ENCODE peak calls at places on chromosomes 1 and 21, in four cellular contexts. H, K, B and E are unnamed samples.

GRCh38 chr1:215479567-215479966 is 87.5 kb upstream of the KCTD3 start:
- DNase-seq in H (no peak), K (no peak), B (no peak), E (no peak)

GRCh38 chr1:225812488-225813249 is 2.7 kb downstream of the EPHX1 start:
- DNase-seq in H (no peak), K (no peak), B (no peak), E (no peak)

GRCh38 chr1:28971980-28972771 is 57.8 kb downstream of the EPB41 start:
- DNase-seq in H (no peak), K (no peak), B (no peak), E (peak)

GRCh38 chr1:76156987-76157386 is 82.4 kb downstream of the ST6GALNAC3 start:
- DNase-seq in H (no peak), K (no peak), B (no peak), E (no peak)

GRCh38 chr1:118842462-118843201 is 145.5 kb downstream of the TBX15 start:
- DNase-seq in H (no peak), K (no peak), B (no peak), E (no peak)

GRCh38 chr1:8004803-8005573 is 21.1 kb downstream of the ERRFI1 start:
- DNase-seq in H (no peak), K (no peak), B (no peak), E (peak)

GRCh38 chr1:41639332-41639936 is 155.0 kb upstream of the EDN2 start:
- DNase-seq in H (peak), K (no peak), B (no peak), E (peak)

GRCh38 chr1:8818325-8818775 is 910 bp upstream of the RERE start:
- DNase-seq in H (no peak), K (no peak), B (no peak), E (peak)

GRCh38 chr21:45286671-45287437 is 841 bp downstream of the POFUT2 start:
- DNase-seq in H (no peak), K (no peak), B (peak), E (no peak)

GRCh38 chr1:92975551-92976232 is 14.4 kb upstream of the DIPK1A start:
- DNase-seq in H (peak), K (no peak), B (no peak), E (no peak)

GRCh38 chr1:208010487-208011079 is 99.7 kb upstream of the CD34 start:
- DNase-seq in H (no peak), K (no peak), B (no peak), E (no peak)

GRCh38 chr1:89987170-89987819 is 7.6 kb upstream of the ZNF326 start:
- DNase-seq in H (peak), K (no peak), B (peak), E (peak)

GRCh38 chr1:147504801-147505303 is 36.4 kb upstream of the BCL9 start:
- DNase-seq in H (no peak), K (peak), B (peak), E (peak)

GRCh38 chr21:36918291-36918690 is 48.2 kb downstream of the HLCS start:
- DNase-seq in H (no peak), K (no peak), B (no peak), E (no peak)

GRCh38 chr21:40640427-40640826 is 206.5 kb downstream of the DSCAM start:
- DNase-seq in H (no peak), K (no peak), B (no peak), E (no peak)

GRCh38 chr1:67672260-67672803 is 12.7 kb upstream of the GADD45A start:
- DNase-seq in H (no peak), K (no peak), B (no peak), E (no peak)

GRCh38 chr1:203239906-203240305 is 10.4 kb upstream of the CHIT1 start:
- DNase-seq in H (no peak), K (no peak), B (no peak), E (no peak)

GRCh38 chr21:17050156-17050555 is 462.7 kb upstream of the CXADR start:
- DNase-seq in H (no peak), K (no peak), B (peak), E (no peak)

GRCh38 chr1:11134352-11135266 is 34.9 kb upstream of the EXOSC10 start:
- DNase-seq in H (no peak), K (no peak), B (no peak), E (peak)

GRCh38 chr1:25712299-25712970 is 87.6 kb upstream of the SELENON start:
- DNase-seq in H (no peak), K (no peak), B (no peak), E (no peak)

GRCh38 chr1:50285994-50286393 is 137.2 kb downstream of the DMRTA2 start:
- DNase-seq in H (no peak), K (no peak), B (no peak), E (no peak)

GRCh38 chr1:19398309-19398760 is 86.2 kb downstream of the SLC66A1 start:
- DNase-seq in H (no peak), K (no peak), B (no peak), E (peak)

GRCh38 chr21:16088121-16088520 is 358.3 kb downstream of the USP25 start:
- DNase-seq in H (no peak), K (no peak), B (no peak), E (no peak)

GRCh38 chr1:42163536-42164503 is 725 bp downstream of the GUCA2A start:
- DNase-seq in H (no peak), K (no peak), B (no peak), E (no peak)

GRCh38 chr1:185393821-185394220 is 76.8 kb upstream of the IVNS1ABP start:
- DNase-seq in H (no peak), K (no peak), B (no peak), E (no peak)

GRCh38 chr1:10378071-10378841 is 20.6 kb upstream of the PGD start:
- DNase-seq in H (peak), K (no peak), B (peak), E (no peak)

GRCh38 chr21:25999935-26000582 is 170.5 kb downstream of the APP start:
- DNase-seq in H (peak), K (no peak), B (peak), E (no peak)

GRCh38 chr21:25997788-25998611 is 172.6 kb downstream of the APP start:
- DNase-seq in H (no peak), K (peak), B (peak), E (no peak)

GRCh38 chr21:26003428-26003827 is 167.1 kb downstream of the APP start:
- DNase-seq in H (no peak), K (no peak), B (no peak), E (no peak)

GRCh38 chr21:26005464-26005863 is 165.1 kb downstream of the APP start:
- DNase-seq in H (no peak), K (no peak), B (no peak), E (no peak)

DNA sequence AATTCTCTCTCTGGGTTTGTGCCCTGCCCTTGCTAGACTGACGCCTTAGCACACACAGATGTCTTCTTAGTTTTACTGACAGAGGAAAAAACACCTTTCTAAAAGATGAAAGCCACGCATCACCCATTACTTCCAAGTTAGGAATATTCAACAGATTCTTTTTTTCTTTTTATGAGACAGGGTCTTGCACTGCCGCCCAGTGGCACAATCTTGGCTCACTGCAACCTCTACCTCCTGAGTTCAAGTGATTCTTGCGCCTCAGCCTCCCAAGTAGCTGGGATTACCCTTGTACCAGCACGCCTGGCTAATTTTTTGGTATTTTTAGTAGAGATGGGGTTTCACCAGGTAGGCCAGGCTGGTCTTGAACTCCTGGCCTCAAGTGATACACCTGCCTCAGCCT is 169.2 kb downstream of the APP start:
- DNase-seq in H (no peak), K (no peak), B (no peak), E (no peak)
- TF ChIP-seq CTCF in H (no peak), K (no peak), B (peak), E (no peak)

GRCh38 chr1:209589440-209589839 is 5.9 kb downstream of the CAMK1G start:
- DNase-seq in H (no peak), K (no peak), B (no peak), E (peak)

GRCh38 chr1:209593747-209594146 is 10.2 kb downstream of the CAMK1G start:
- DNase-seq in H (no peak), K (no peak), B (peak), E (no peak)

GRCh38 chr1:209589863-209590262 is 6.3 kb downstream of the CAMK1G start:
- DNase-seq in H (no peak), K (no peak), B (no peak), E (no peak)

GRCh38 chr1:209587778-209588177 is 4.3 kb downstream of the CAMK1G start:
- DNase-seq in H (no peak), K (no peak), B (no peak), E (peak)

DNA sequence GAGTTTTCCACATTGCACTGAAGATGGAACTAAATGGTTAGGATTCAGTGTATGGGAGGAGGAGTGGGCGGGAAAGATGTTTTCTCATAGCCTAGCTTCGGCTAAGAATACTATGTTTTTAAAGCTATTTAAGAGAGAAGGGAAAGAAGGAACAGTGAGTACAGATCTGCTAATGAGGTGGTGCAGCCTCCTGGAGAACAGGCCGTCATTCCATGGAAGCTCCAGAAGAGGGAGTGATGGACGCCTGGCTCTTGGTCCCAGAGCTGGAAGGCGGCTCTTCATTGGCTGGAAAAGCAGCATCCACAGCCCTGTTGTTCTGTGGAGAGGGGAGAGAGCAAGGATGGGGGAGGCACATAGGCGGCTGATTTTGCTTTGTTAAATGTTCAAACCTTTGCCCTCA is 6.9 kb downstream of the CAMK1G start:
- DNase-seq in H (no peak), K (no peak), B (peak), E (no peak)
- TF ChIP-seq CTCF in H (no peak), K (peak), B (peak), E (no peak)

DNA sequence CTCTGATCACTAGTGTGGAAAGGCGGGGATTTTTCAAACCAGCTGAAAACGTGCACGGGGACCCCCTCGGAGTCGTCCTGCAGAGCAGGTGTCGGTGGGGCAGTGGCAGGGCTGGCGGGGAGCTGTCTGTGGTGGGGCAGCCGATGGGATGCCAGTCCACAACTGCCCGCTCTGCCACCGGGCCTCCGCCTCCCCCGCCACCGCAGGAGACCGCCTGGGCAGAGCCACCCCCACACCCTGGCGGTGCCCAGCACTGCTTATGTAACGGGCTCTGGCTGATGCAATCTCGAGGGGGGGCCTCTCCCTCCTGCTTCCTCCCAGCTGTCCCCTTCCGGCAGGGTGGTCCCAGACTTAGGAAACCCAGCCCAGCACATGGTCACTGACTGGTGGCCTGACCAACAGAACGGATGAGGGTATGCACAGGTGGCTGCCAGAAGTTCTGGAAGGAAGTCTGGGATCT is 9.3 kb downstream of the CHD5 start:
- DNase-seq in H (no peak), K (no peak), B (no peak), E (no peak)
- TF ChIP-seq CTCF in H (no peak), K (no peak), B (no peak), E (no peak)

GRCh38 chr1:38037481-38037939 is 9.1 kb downstream of the POU3F1 start:
- DNase-seq in H (no peak), K (no peak), B (no peak), E (peak)
- TF ChIP-seq CTCF in H (peak), K (peak), B (peak), E (no peak)

GRCh38 chr1:54882483-54882882 is 4.5 kb downstream of the DHCR24 start:
- DNase-seq in H (no peak), K (no peak), B (no peak), E (peak)

GRCh38 chr1:54884768-54885167 is 2.2 kb downstream of the DHCR24 start:
- DNase-seq in H (no peak), K (no peak), B (no peak), E (no peak)

GRCh38 chr1:54885237-54885679 is 1.7 kb downstream of the DHCR24 start:
- DNase-seq in H (no peak), K (no peak), B (no peak), E (peak)

GRCh38 chr1:54884135-54884586 is 2.8 kb downstream of the DHCR24 start:
- DNase-seq in H (no peak), K (no peak), B (no peak), E (no peak)

DNA sequence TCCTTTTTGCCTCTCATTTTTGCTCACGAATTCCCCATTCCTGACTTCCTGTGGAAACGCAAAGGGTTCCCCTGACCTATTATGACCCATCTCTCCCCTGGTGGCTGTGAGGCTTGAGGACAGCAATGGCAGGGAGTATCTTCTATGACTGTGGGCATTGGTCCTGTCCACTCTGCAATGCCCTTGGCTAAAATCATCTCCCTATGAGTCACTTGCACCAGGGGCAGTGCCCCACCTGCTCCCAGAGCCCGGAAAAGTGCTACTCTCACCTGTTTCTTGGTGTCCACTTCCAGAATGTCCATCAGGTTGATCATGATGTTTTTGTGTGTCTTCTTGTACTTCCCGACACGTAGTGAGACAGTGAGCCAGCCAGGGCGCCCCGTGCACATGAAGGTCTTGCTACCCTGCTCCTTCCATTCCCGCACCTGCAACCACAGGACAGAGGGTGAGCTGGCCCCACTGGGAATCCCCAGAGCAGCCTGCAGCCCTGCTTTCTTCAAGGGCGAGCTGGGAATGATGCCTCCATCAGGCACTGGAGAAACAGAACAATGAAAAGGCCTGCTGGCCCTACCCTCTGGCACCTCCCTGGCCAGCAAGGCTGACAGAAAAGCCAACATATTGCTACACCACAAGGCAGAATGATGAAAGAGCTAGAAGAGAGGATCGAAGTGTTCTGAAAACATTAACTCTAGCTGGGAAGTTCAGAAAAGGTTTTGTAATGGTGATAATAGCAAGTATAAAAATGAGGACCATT is 3.5 kb downstream of the DHCR24 start:
- DNase-seq in H (no peak), K (no peak), B (no peak), E (peak)
- TF ChIP-seq CTCF in H (no peak), K (no peak), B (no peak), E (no peak)

DNA sequence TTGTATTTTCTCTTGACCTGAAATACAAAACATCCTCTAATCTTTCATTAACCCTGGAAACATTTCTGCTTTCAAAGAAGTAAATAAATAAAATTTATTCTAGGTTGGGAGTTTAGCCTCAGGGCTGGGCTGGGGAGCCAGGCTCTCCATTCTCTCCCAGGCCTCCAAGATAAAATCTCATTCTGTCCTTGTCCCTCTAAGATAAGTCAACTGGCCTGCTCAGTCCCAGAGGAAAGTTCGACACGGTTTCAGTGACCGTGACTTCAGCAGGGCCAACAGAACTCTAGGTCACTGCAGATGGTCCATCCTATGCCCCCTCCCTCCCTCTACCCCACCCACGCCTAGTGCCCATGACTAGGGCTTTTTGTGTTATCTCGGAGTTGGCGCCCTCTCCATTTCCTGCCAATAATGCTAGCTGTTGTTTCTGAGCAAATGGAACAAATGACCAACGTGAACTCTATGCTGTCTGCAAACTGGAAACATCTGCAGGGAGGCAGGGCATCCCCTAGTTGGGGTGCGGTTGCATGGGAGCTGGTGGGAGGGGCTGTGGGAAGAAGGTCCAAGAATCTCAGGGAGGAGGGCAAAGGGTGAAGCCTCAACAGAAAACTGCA is 10.1 kb upstream of the ADORA3 start:
- DNase-seq in H (no peak), K (no peak), B (no peak), E (no peak)
- TF ChIP-seq CTCF in H (no peak), K (no peak), B (no peak), E (no peak)

DNA sequence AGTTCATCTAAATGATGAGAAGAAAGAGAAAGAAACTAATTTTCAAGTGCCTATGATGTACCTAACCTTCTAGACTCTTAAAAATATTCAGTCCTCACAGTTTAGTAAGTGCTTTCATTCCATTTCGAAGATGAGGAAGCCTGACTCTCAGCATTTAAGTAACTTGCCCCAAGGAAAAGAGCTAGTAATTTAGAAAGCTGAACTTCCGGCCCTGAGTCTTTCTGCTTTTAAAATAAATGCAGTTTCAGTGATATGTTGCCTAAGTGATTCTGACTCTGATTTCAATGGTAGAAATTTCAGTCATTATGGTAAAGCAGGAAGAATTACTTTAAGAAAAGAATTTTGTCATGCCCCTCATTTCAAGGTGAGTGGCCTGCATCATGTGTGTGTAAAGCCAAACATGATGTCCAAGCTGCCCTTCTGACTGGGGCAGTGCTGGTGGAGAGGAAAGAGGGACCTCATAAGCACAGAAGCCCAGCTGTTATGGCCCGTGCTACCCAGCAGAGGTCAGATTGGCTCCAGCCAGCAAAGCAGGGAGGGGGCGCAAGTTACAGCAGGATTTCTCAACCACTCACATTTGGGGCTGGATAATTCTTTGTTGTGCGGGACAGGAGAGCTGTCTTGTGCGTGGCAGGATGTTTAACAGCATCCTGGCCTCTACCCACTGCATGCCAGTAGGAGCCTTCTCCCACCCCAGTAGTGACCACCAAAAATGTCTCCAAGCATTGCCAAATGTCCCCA is 10.7 kb downstream of the ATP1A4 start:
- DNase-seq in H (peak), K (no peak), B (peak), E (peak)
- TF ChIP-seq CTCF in H (peak), K (peak), B (peak), E (peak)

GRCh38 chr1:1841575-1841991 is 49.3 kb downstream of the GNB1 start:
- DNase-seq in H (no peak), K (no peak), B (no peak), E (no peak)
- TF ChIP-seq CTCF in H (no peak), K (no peak), B (peak), E (no peak)

GRCh38 chr1:223142795-223143759 is at the start of gene TLR5:
- DNase-seq in H (peak), K (peak), B (peak), E (peak)
- TF ChIP-seq CTCF in H (peak), K (peak), B (peak), E (peak)